ENCODE peak calls at places on chromosomes 11 and 22, in ten cellular contexts. K is right lobe of liver; L is CD8-positive, alpha-beta T cell; O is CD8-positive, alpha-beta memory T cell; Q is MM.1S; F is CD4-positive, CD25-positive, alpha-beta regulatory T cell; C is heart left ventricle; A is iPS DF 6.9; Y is stomach; R is mesenchymal stem cell. V is an unnamed sample. For H3K4me1, the result is how much of the 10 kb centered on the place peaks cover.

GRCh38 chr11:40517122-40517521 is 942.3 kb downstream of the LRRC4C start:
- DNase-seq in Y (no peak), R (no peak), L (no peak), A (no peak), O (no peak), F (no peak), C (no peak), K (no peak), Q (no peak), V (no peak)

GRCh38 chr11:76824083-76824939 is 36.4 kb upstream of the ACER3 start:
- DNase-seq in Y (no peak), R (peak), F (no peak), A (no peak), O (no peak), C (peak), K (no peak), L (no peak), Q (no peak), V (no peak)

GRCh38 chr11:111435046-111435698 is 56.1 kb upstream of the POU2AF1 start:
- DNase-seq in R (no peak), F (no peak), Q (no peak), A (no peak), K (no peak), Y (no peak), O (no peak), C (no peak), L (no peak), V (no peak)

GRCh38 chr11:61049066-61049382 is 53.3 kb upstream of the CD5 start:
- DNase-seq in K (no peak), C (no peak), O (no peak), A (no peak), R (no peak), F (no peak), L (no peak), Q (no peak), Y (no peak), V (no peak)

GRCh38 chr11:74014880-74015279 is 6.0 kb upstream of the UCP3 start:
- DNase-seq in A (no peak), Q (peak), O (no peak), Y (no peak), R (no peak), F (no peak), L (no peak), C (no peak), K (no peak), V (no peak)

GRCh38 chr22:38271927-38272372 is 860 bp downstream of the TMEM184B start:
- DNase-seq in A (no peak), Q (peak), O (no peak), C (no peak), F (no peak), L (no peak), Y (peak), K (peak), R (no peak), V (peak)

GRCh38 chr11:133082453-133082781 is 449.9 kb downstream of the OPCML start:
- DNase-seq in L (no peak), O (no peak), C (peak), R (no peak), Q (no peak), K (no peak), Y (no peak), A (no peak), F (no peak), V (no peak)

GRCh38 chr22:42816339-42816738 is 40.7 kb downstream of the ARFGAP3 start:
- DNase-seq in A (no peak), Y (no peak), K (no peak), R (no peak), C (no peak), L (no peak), O (no peak), F (no peak), Q (no peak), V (no peak)

GRCh38 chr22:42294034-42294985 is 23.9 kb upstream of the TCF20 start:
- DNase-seq in L (peak), O (no peak), C (peak), R (peak), A (no peak), F (no peak), Y (peak), K (peak), Q (no peak), V (peak)

GRCh38 chr11:70568504-70569172 is 170.3 kb downstream of the CTTN start:
- DNase-seq in Q (no peak), C (peak), A (no peak), K (no peak), R (peak), L (no peak), F (no peak), Y (no peak), O (no peak), V (no peak)

GRCh38 chr11:60428517-60428916 is 855 bp upstream of the MS4A5 start:
- DNase-seq in K (no peak), L (no peak), R (no peak), F (no peak), C (no peak), O (no peak), Q (no peak), Y (no peak), A (no peak), V (no peak)

GRCh38 chr22:36329217-36330078 is 58.3 kb downstream of the MYH9 start:
- DNase-seq in A (peak), L (peak), Q (no peak), Y (peak), R (peak), F (peak), O (peak), C (no peak), K (no peak), V (no peak)

GRCh38 chr22:48696371-48696770 is 1131.3 kb downstream of the BRD1 start:
- DNase-seq in Y (no peak), C (no peak), F (no peak), A (no peak), L (no peak), O (no peak), R (no peak), K (no peak), Q (no peak), V (no peak)

GRCh38 chr11:115745545-115746265 is 241.5 kb upstream of the CADM1 start:
- DNase-seq in R (no peak), O (no peak), Y (no peak), F (no peak), A (no peak), L (no peak), K (no peak), C (no peak), Q (no peak), V (no peak)

GRCh38 chr22:41688365-41689211 is at the start of gene SNU13:
- DNase-seq in A (peak), L (peak), C (peak), O (peak), Q (peak), Y (peak), K (peak), R (peak), F (peak), V (peak)

GRCh38 chr22:40199223-40199622 is 21.5 kb downstream of the TNRC6B start:
- DNase-seq in R (no peak), Q (no peak), C (no peak), A (no peak), F (no peak), L (no peak), Y (no peak), K (no peak), O (no peak), V (no peak)

GRCh38 chr22:32644252-32645100 is 157.0 kb upstream of the TIMP3 start:
- DNase-seq in K (peak), R (peak), Q (no peak), C (peak), Y (peak), O (no peak), L (peak), A (no peak), F (no peak), V (peak)

GRCh38 chr22:49163258-49163959 is 664.3 kb downstream of the BRD1 start:
- DNase-seq in L (no peak), Y (no peak), Q (no peak), O (no peak), F (no peak), R (no peak), A (no peak), C (no peak), K (no peak), V (no peak)

GRCh38 chr22:37781434-37782059 is 26.2 kb upstream of the GCAT start:
- DNase-seq in F (no peak), A (no peak), L (no peak), O (no peak), R (no peak), C (no peak), K (peak), Y (no peak), Q (no peak), V (no peak)

GRCh38 chr22:46070722-46071450 is 79.4 kb upstream of the PPARA start:
- DNase-seq in O (no peak), L (peak), C (peak), K (peak), A (no peak), Y (peak), F (no peak), Q (peak), R (peak), V (peak)

GRCh38 chr11:36558511-36559413 is 9.0 kb upstream of the RAG1 start:
- DNase-seq in F (no peak), A (no peak), R (peak), O (peak), C (no peak), L (no peak), Q (peak), Y (no peak), K (no peak), V (no peak)

GRCh38 chr11:17418437-17418836 is 30.0 kb upstream of the KCNJ11 start:
- DNase-seq in R (no peak), Y (no peak), F (no peak), C (no peak), O (no peak), L (no peak), K (no peak), A (no peak), Q (no peak), V (no peak)

GRCh38 chr11:104728927-104729326 is 169.3 kb downstream of the CASP12 start:
- DNase-seq in C (no peak), R (no peak), F (no peak), L (no peak), K (no peak), Q (no peak), Y (no peak), A (no peak), O (no peak), V (no peak)

GRCh38 chr11:8913961-8914660 is 3.1 kb downstream of the AKIP1 start:
- DNase-seq in F (peak), L (peak), Y (no peak), A (no peak), Q (peak), C (peak), K (no peak), R (peak), O (peak), V (peak)

GRCh38 chr11:32082346-32082986 is 8.4 kb upstream of the RCN1 start:
- DNase-seq in Q (no peak), O (no peak), K (no peak), L (no peak), R (no peak), A (no peak), F (no peak), C (no peak), Y (no peak), V (no peak)

GRCh38 chr11:15835705-15836411 is 520.5 kb downstream of the SOX6 start:
- DNase-seq in R (no peak), A (no peak), L (no peak), F (no peak), Y (no peak), K (no peak), C (no peak), Q (no peak), O (no peak), V (no peak)

GRCh38 chr11:12290477-12290922 is 86.9 kb upstream of the PARVA start:
- DNase-seq in O (no peak), F (no peak), L (no peak), K (no peak), R (no peak), C (no peak), Y (peak), A (no peak), Q (no peak), V (no peak)

GRCh38 chr11:57413681-57414080 is 13.2 kb downstream of the SLC43A3 start:
- DNase-seq in Q (no peak), Y (no peak), R (no peak), L (no peak), C (no peak), K (no peak), A (no peak), F (no peak), O (no peak), V (no peak)

GRCh38 chr11:862028-862703 is 19.5 kb downstream of the TSPAN4 start:
- DNase-seq in Y (peak), L (no peak), C (no peak), O (no peak), Q (no peak), A (no peak), R (no peak), F (no peak), K (no peak), V (no peak)

GRCh38 chr11:78220218-78221157 is 31.8 kb downstream of the USP35 start:
- DNase-seq in K (no peak), Y (no peak), Q (no peak), L (no peak), C (no peak), O (no peak), R (no peak), A (no peak), F (no peak), V (no peak)

GRCh38 chr11:126061707-126062678 is 673 bp downstream of the CDON start:
- DNase-seq in R (peak), F (peak), Q (peak), Y (no peak), L (no peak), O (peak), C (no peak), K (peak), A (no peak), V (no peak)

GRCh38 chr22:25027959-25028840 is 75.7 kb downstream of the KIAA1671 start:
- DNase-seq in Q (no peak), A (no peak), R (peak), K (peak), F (no peak), O (no peak), C (peak), L (no peak), Y (no peak), V (no peak)

GRCh38 chr22:48098243-48098935 is 1335.9 kb downstream of the TBC1D22A start:
- DNase-seq in K (no peak), F (no peak), Y (no peak), L (no peak), Q (peak), R (no peak), C (no peak), A (no peak), O (peak), V (no peak)

GRCh38 chr11:131664811-131665210 is 294.4 kb downstream of the NTM start:
- DNase-seq in A (no peak), Y (peak), O (no peak), Q (no peak), F (no peak), K (no peak), L (no peak), R (no peak), C (no peak), V (no peak)

GRCh38 chr22:29224121-29224858 is 18.6 kb downstream of the EMID1 start:
- DNase-seq in K (no peak), A (no peak), Y (no peak), C (no peak), F (no peak), Q (no peak), O (no peak), L (no peak), R (no peak), V (no peak)

GRCh38 chr11:107696140-107696539 is 15.7 kb downstream of the SLN start:
- DNase-seq in A (no peak), L (no peak), K (no peak), C (no peak), F (no peak), Q (no peak), O (no peak), R (peak), Y (no peak), V (no peak)

GRCh38 chr22:17864398-17865182 is 90.3 kb upstream of the BID start:
- DNase-seq in F (no peak), Y (no peak), Q (no peak), C (no peak), O (no peak), A (no peak), R (no peak), K (no peak), L (no peak), V (no peak)

GRCh38 chr22:17861909-17862308 is 87.6 kb upstream of the BID start:
- DNase-seq in O (no peak), L (no peak), A (no peak), K (no peak), Y (no peak), Q (no peak), R (no peak), F (no peak), C (no peak), V (no peak)

GRCh38 chr22:17858033-17858432 is 83.8 kb upstream of the BID start:
- DNase-seq in O (no peak), L (no peak), F (no peak), K (no peak), C (no peak), A (no peak), Y (no peak), Q (no peak), R (no peak), V (no peak)

GRCh38 chr22:17862646-17863181 is 88.4 kb upstream of the BID start:
- DNase-seq in R (no peak), O (no peak), K (no peak), A (no peak), L (no peak), C (no peak), Y (no peak), F (no peak), Q (peak), V (no peak)

GRCh38 chr22:17860220-17860965 is 86.1 kb upstream of the BID start:
- DNase-seq in C (no peak), R (no peak), Y (no peak), K (no peak), A (no peak), L (no peak), O (no peak), Q (no peak), F (no peak), V (no peak)
- H3K4me1 ChIP-seq in C (under half), R (under half), Y (under half), K (under half), A (under half), L (under half), O (under half), Q (under half), F (under half), V (under half)

DNA sequence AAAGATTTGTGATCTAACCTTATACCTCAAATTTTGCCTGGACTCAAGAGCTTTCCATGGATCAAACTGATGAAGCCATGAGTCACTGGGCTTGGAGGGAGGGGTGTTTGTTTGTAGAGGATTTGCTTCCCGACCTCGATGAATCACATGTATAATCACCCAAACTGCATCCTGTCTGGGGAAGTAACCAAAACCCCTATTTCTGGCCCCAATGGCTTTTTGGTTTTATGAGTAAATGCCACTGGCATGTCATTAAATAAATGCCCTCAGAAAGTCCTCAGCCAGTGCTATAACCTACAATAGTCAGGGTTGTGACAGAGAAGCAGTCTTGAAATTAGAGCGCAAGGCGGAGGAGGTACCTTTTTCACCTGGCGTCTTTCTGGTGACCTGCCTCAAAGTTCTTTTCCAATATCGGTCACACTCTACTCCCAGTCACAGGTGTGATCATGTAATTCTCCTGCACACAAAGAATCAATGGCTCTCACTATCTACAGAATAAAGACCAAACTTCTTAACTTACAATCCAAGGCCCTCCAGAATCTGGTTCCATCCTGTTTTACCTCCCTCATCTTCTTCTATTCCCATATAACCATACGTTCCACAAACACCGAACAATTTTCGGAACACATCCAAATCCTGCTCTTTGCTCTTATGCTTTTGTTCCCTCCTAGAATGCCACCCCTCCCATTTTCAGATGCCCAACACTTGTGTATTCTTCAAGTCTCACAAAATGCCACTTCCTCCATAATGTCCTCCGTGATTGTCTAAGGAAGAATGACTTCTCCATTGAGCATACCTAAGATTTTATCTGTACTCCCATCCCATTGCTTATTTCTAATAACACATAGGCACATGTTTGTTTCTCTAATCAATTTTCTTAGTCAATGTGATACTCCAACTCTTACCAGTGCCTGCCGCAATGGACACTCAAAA is 81.3 kb upstream of the BLID start:
- DNase-seq in Q (no peak), C (no peak), A (no peak), O (no peak), Y (no peak), K (no peak), L (no peak), F (no peak), R (peak), V (no peak)
- H3K4me1 ChIP-seq in Q (under half), C (under half), A (under half), O (under half), Y (under half), K (under half), L (under half), F (under half), R (under half), V (under half)

GRCh38 chr11:114345575-114346222 is 49.5 kb downstream of the NNMT start:
- DNase-seq in C (no peak), Q (no peak), L (no peak), R (no peak), F (no peak), O (no peak), Y (no peak), K (no peak), A (no peak), V (no peak)

GRCh38 chr11:114343493-114343892 is 47.3 kb downstream of the NNMT start:
- DNase-seq in L (no peak), R (no peak), A (no peak), F (no peak), Q (no peak), O (no peak), K (no peak), Y (no peak), C (no peak), V (no peak)

GRCh38 chr11:114344494-114344893 is 48.3 kb downstream of the NNMT start:
- DNase-seq in Q (peak), C (no peak), Y (no peak), A (no peak), K (no peak), F (no peak), O (no peak), R (no peak), L (no peak), V (no peak)

GRCh38 chr11:114348200-114349191 is 51.8 kb downstream of the C11orf71 start:
- DNase-seq in Y (peak), F (no peak), K (no peak), R (peak), A (peak), C (peak), O (peak), L (no peak), Q (peak), V (no peak)

GRCh38 chr11:114346709-114347141 is 50.5 kb downstream of the NNMT start:
- DNase-seq in K (no peak), Y (no peak), Q (peak), A (no peak), L (no peak), F (no peak), C (no peak), R (no peak), O (peak), V (peak)
- H3K4me1 ChIP-seq in K (under half), Y (under half), Q (under half), A (under half), L (under half), F (under half), C (under half), R (under half), O (under half), V (under half)

GRCh38 chr22:19823191-19823590 is 31.5 kb downstream of the GNB1L start:
- DNase-seq in A (no peak), K (peak), Y (peak), O (no peak), Q (no peak), L (no peak), C (no peak), R (no peak), F (no peak), V (no peak)

GRCh38 chr22:19824197-19825015 is 30.3 kb downstream of the GNB1L start:
- DNase-seq in A (no peak), R (no peak), L (no peak), O (no peak), Q (no peak), F (no peak), K (peak), C (no peak), Y (peak), V (no peak)

GRCh38 chr22:19825016-19825339 is 29.7 kb downstream of the GNB1L start:
- DNase-seq in O (no peak), F (no peak), A (no peak), R (no peak), C (no peak), K (no peak), L (no peak), Y (peak), Q (no peak), V (no peak)

GRCh38 chr22:19822301-19823117 is 32.2 kb downstream of the GNB1L start:
- DNase-seq in C (no peak), Y (peak), K (peak), L (no peak), R (no peak), O (no peak), A (no peak), F (no peak), Q (no peak), V (no peak)

DNA sequence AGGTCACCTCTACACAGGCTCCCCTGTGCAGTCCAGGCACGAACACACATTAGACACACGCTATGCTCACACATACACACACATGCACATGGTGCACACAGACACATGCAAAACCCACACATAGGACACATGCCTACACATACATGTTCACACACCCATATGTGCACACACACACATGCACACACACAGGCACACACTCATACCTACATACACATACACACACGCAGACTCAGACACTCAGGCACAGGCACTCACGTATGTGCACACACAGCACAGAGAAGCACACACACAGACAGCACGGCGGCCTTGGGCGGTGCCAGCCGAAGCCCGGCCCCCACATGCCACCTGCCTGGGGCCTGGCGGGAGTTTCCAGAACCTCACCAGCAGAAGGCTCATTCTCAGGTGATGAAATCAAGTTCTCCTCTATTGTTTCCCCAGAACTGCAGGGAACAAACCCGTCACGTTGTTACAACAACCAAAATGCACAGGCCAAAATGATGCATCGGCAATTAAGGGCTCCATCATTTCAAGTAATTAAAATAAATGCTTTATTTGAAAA is 31.0 kb downstream of the GNB1L start:
- DNase-seq in O (no peak), F (no peak), C (no peak), Y (peak), R (no peak), L (no peak), K (peak), Q (peak), A (no peak), V (no peak)
- H3K4me1 ChIP-seq in O (under half), F (under half), C (under half), Y (under half), R (under half), L (under half), K (under half), Q (under half), A (under half), V (under half)